ENCODE peak calls at places on chromosomes 13 and 19, in six cellular contexts. One of them, this sample, is unnamed.

GRCh38 chr19:44720945-44721344 is 22.0 kb downstream of the CEACAM16 start:
- DNase-seq in hippocampal formation: no peak
- DNase-seq in activated naive CD4-positive, alpha-beta T cell treated with anti-CD3 and anti-CD28 coated beads for 36 hours: no peak
- DNase-seq in LoVo: no peak
- DNase-seq in kidney tubule cell: no peak
- DNase-seq in RPMI8226: peak
- DNase-seq in this sample: no peak

GRCh38 chr13:34522818-34523217 is 419.3 kb upstream of the NBEA start:
- DNase-seq in kidney tubule cell: no peak
- DNase-seq in hippocampal formation: no peak
- DNase-seq in RPMI8226: no peak
- DNase-seq in LoVo: no peak
- DNase-seq in activated naive CD4-positive, alpha-beta T cell treated with anti-CD3 and anti-CD28 coated beads for 36 hours: no peak
- DNase-seq in this sample: no peak

GRCh38 chr19:39406656-39407393 is at the start of gene ZFP36:
- DNase-seq in activated naive CD4-positive, alpha-beta T cell treated with anti-CD3 and anti-CD28 coated beads for 36 hours: peak
- DNase-seq in RPMI8226: peak
- DNase-seq in kidney tubule cell: peak
- DNase-seq in hippocampal formation: peak
- DNase-seq in LoVo: peak
- DNase-seq in this sample: peak

GRCh38 chr13:30241537-30241936 is 65.8 kb downstream of the KATNAL1 start:
- DNase-seq in kidney tubule cell: no peak
- DNase-seq in activated naive CD4-positive, alpha-beta T cell treated with anti-CD3 and anti-CD28 coated beads for 36 hours: no peak
- DNase-seq in hippocampal formation: no peak
- DNase-seq in RPMI8226: no peak
- DNase-seq in LoVo: no peak
- DNase-seq in this sample: no peak

GRCh38 chr19:39293394-39293793 is 2.8 kb upstream of the IFNL1 start:
- DNase-seq in hippocampal formation: no peak
- DNase-seq in activated naive CD4-positive, alpha-beta T cell treated with anti-CD3 and anti-CD28 coated beads for 36 hours: no peak
- DNase-seq in LoVo: no peak
- DNase-seq in RPMI8226: no peak
- DNase-seq in kidney tubule cell: no peak
- DNase-seq in this sample: no peak

GRCh38 chr13:109682534-109683244 is 103.7 kb downstream of the IRS2 start:
- DNase-seq in LoVo: no peak
- DNase-seq in kidney tubule cell: no peak
- DNase-seq in RPMI8226: no peak
- DNase-seq in activated naive CD4-positive, alpha-beta T cell treated with anti-CD3 and anti-CD28 coated beads for 36 hours: no peak
- DNase-seq in hippocampal formation: no peak
- DNase-seq in this sample: no peak

GRCh38 chr19:35977446-35978222 is 17.4 kb upstream of the SDHAF1 start:
- DNase-seq in LoVo: no peak
- DNase-seq in activated naive CD4-positive, alpha-beta T cell treated with anti-CD3 and anti-CD28 coated beads for 36 hours: peak
- DNase-seq in RPMI8226: peak
- DNase-seq in hippocampal formation: no peak
- DNase-seq in kidney tubule cell: no peak
- DNase-seq in this sample: no peak

GRCh38 chr19:710767-711166 is 2.0 kb downstream of the PALM start:
- DNase-seq in kidney tubule cell: no peak
- DNase-seq in LoVo: no peak
- DNase-seq in activated naive CD4-positive, alpha-beta T cell treated with anti-CD3 and anti-CD28 coated beads for 36 hours: no peak
- DNase-seq in RPMI8226: no peak
- DNase-seq in hippocampal formation: no peak
- DNase-seq in this sample: no peak

GRCh38 chr19:41367848-41368301 is 3.9 kb upstream of the B9D2 start:
- DNase-seq in kidney tubule cell: peak
- DNase-seq in RPMI8226: no peak
- DNase-seq in hippocampal formation: no peak
- DNase-seq in LoVo: no peak
- DNase-seq in activated naive CD4-positive, alpha-beta T cell treated with anti-CD3 and anti-CD28 coated beads for 36 hours: no peak
- DNase-seq in this sample: no peak

GRCh38 chr13:28657784-28658538 is 969 bp upstream of the POMP start:
- DNase-seq in RPMI8226: peak
- DNase-seq in LoVo: peak
- DNase-seq in hippocampal formation: no peak
- DNase-seq in activated naive CD4-positive, alpha-beta T cell treated with anti-CD3 and anti-CD28 coated beads for 36 hours: no peak
- DNase-seq in kidney tubule cell: peak
- DNase-seq in this sample: no peak

GRCh38 chr19:3670796-3671679 is 29.2 kb downstream of the PIP5K1C start:
- DNase-seq in LoVo: no peak
- DNase-seq in RPMI8226: no peak
- DNase-seq in hippocampal formation: no peak
- DNase-seq in kidney tubule cell: no peak
- DNase-seq in activated naive CD4-positive, alpha-beta T cell treated with anti-CD3 and anti-CD28 coated beads for 36 hours: peak
- DNase-seq in this sample: no peak

GRCh38 chr19:2547721-2548120 is 71.8 kb downstream of the GADD45B start:
- DNase-seq in hippocampal formation: no peak
- DNase-seq in kidney tubule cell: no peak
- DNase-seq in RPMI8226: no peak
- DNase-seq in activated naive CD4-positive, alpha-beta T cell treated with anti-CD3 and anti-CD28 coated beads for 36 hours: no peak
- DNase-seq in LoVo: no peak
- DNase-seq in this sample: no peak

GRCh38 chr19:48004236-48004635 is 9.8 kb downstream of the ELSPBP1 start:
- DNase-seq in kidney tubule cell: no peak
- DNase-seq in LoVo: no peak
- DNase-seq in activated naive CD4-positive, alpha-beta T cell treated with anti-CD3 and anti-CD28 coated beads for 36 hours: no peak
- DNase-seq in RPMI8226: no peak
- DNase-seq in hippocampal formation: no peak
- DNase-seq in this sample: no peak

GRCh38 chr19:46016426-46017094 is 6.3 kb downstream of the PGLYRP1 start:
- DNase-seq in kidney tubule cell: peak
- DNase-seq in activated naive CD4-positive, alpha-beta T cell treated with anti-CD3 and anti-CD28 coated beads for 36 hours: peak
- DNase-seq in RPMI8226: peak
- DNase-seq in hippocampal formation: peak
- DNase-seq in LoVo: peak
- DNase-seq in this sample: peak

GRCh38 chr13:42600943-42601342 is 27.0 kb downstream of the TNFSF11 start:
- DNase-seq in kidney tubule cell: peak
- DNase-seq in activated naive CD4-positive, alpha-beta T cell treated with anti-CD3 and anti-CD28 coated beads for 36 hours: no peak
- DNase-seq in RPMI8226: no peak
- DNase-seq in LoVo: no peak
- DNase-seq in hippocampal formation: no peak
- DNase-seq in this sample: no peak

GRCh38 chr13:32309812-32310706 is 5.1 kb downstream of the ZAR1L start:
- DNase-seq in LoVo: peak
- DNase-seq in kidney tubule cell: peak
- DNase-seq in RPMI8226: peak
- DNase-seq in activated naive CD4-positive, alpha-beta T cell treated with anti-CD3 and anti-CD28 coated beads for 36 hours: peak
- DNase-seq in hippocampal formation: no peak
- DNase-seq in this sample: no peak

GRCh38 chr19:33226550-33227241 is 1.0 kb upstream of the SLC7A10 start:
- DNase-seq in activated naive CD4-positive, alpha-beta T cell treated with anti-CD3 and anti-CD28 coated beads for 36 hours: no peak
- DNase-seq in kidney tubule cell: no peak
- DNase-seq in LoVo: no peak
- DNase-seq in RPMI8226: no peak
- DNase-seq in hippocampal formation: no peak
- DNase-seq in this sample: no peak

GRCh38 chr13:106534844-106535551 is 464 bp downstream of the EFNB2 start:
- DNase-seq in kidney tubule cell: peak
- DNase-seq in RPMI8226: peak
- DNase-seq in hippocampal formation: no peak
- DNase-seq in LoVo: no peak
- DNase-seq in activated naive CD4-positive, alpha-beta T cell treated with anti-CD3 and anti-CD28 coated beads for 36 hours: peak
- DNase-seq in this sample: no peak

GRCh38 chr13:109275390-109275789 is 511.0 kb downstream of the IRS2 start:
- DNase-seq in kidney tubule cell: no peak
- DNase-seq in RPMI8226: no peak
- DNase-seq in LoVo: no peak
- DNase-seq in hippocampal formation: no peak
- DNase-seq in activated naive CD4-positive, alpha-beta T cell treated with anti-CD3 and anti-CD28 coated beads for 36 hours: no peak
- DNase-seq in this sample: no peak

GRCh38 chr19:17865364-17866311 is 5.9 kb downstream of the RPL18A start:
- DNase-seq in LoVo: peak
- DNase-seq in activated naive CD4-positive, alpha-beta T cell treated with anti-CD3 and anti-CD28 coated beads for 36 hours: no peak
- DNase-seq in kidney tubule cell: peak
- DNase-seq in hippocampal formation: no peak
- DNase-seq in RPMI8226: peak
- DNase-seq in this sample: no peak

GRCh38 chr13:22648325-22648758 is 532.4 kb upstream of the SGCG start:
- DNase-seq in hippocampal formation: no peak
- DNase-seq in LoVo: no peak
- DNase-seq in kidney tubule cell: peak
- DNase-seq in RPMI8226: no peak
- DNase-seq in activated naive CD4-positive, alpha-beta T cell treated with anti-CD3 and anti-CD28 coated beads for 36 hours: no peak
- DNase-seq in this sample: no peak

GRCh38 chr13:111393221-111393790 is 72.9 kb downstream of the TEX29 start:
- DNase-seq in hippocampal formation: no peak
- DNase-seq in kidney tubule cell: no peak
- DNase-seq in RPMI8226: no peak
- DNase-seq in activated naive CD4-positive, alpha-beta T cell treated with anti-CD3 and anti-CD28 coated beads for 36 hours: no peak
- DNase-seq in LoVo: no peak
- DNase-seq in this sample: no peak

GRCh38 chr19:2166741-2167738 is 3.3 kb downstream of the DOT1L start:
- DNase-seq in RPMI8226: no peak
- DNase-seq in hippocampal formation: peak
- DNase-seq in kidney tubule cell: peak
- DNase-seq in LoVo: peak
- DNase-seq in activated naive CD4-positive, alpha-beta T cell treated with anti-CD3 and anti-CD28 coated beads for 36 hours: no peak
- DNase-seq in this sample: no peak

GRCh38 chr13:47463726-47464125 is 537.3 kb downstream of the SUCLA2 start:
- DNase-seq in LoVo: no peak
- DNase-seq in RPMI8226: no peak
- DNase-seq in kidney tubule cell: peak
- DNase-seq in hippocampal formation: no peak
- DNase-seq in activated naive CD4-positive, alpha-beta T cell treated with anti-CD3 and anti-CD28 coated beads for 36 hours: no peak
- DNase-seq in this sample: no peak

GRCh38 chr19:6767357-6768235 is at the start of gene SH2D3A:
- DNase-seq in hippocampal formation: peak
- DNase-seq in kidney tubule cell: peak
- DNase-seq in activated naive CD4-positive, alpha-beta T cell treated with anti-CD3 and anti-CD28 coated beads for 36 hours: peak
- DNase-seq in RPMI8226: peak
- DNase-seq in LoVo: peak
- DNase-seq in this sample: no peak

GRCh38 chr13:25252229-25252628 is 35.1 kb downstream of the MTMR6 start:
- DNase-seq in activated naive CD4-positive, alpha-beta T cell treated with anti-CD3 and anti-CD28 coated beads for 36 hours: no peak
- DNase-seq in kidney tubule cell: no peak
- DNase-seq in hippocampal formation: no peak
- DNase-seq in RPMI8226: no peak
- DNase-seq in LoVo: no peak
- DNase-seq in this sample: no peak

GRCh38 chr13:26503826-26504594 is 53.5 kb upstream of the WASF3 start:
- DNase-seq in hippocampal formation: no peak
- DNase-seq in RPMI8226: no peak
- DNase-seq in LoVo: no peak
- DNase-seq in activated naive CD4-positive, alpha-beta T cell treated with anti-CD3 and anti-CD28 coated beads for 36 hours: peak
- DNase-seq in kidney tubule cell: no peak
- DNase-seq in this sample: no peak

GRCh38 chr13:73922728-73923393 is 211.3 kb downstream of the KLF12 start:
- DNase-seq in LoVo: no peak
- DNase-seq in activated naive CD4-positive, alpha-beta T cell treated with anti-CD3 and anti-CD28 coated beads for 36 hours: no peak
- DNase-seq in kidney tubule cell: peak
- DNase-seq in RPMI8226: no peak
- DNase-seq in hippocampal formation: no peak
- DNase-seq in this sample: no peak

GRCh38 chr19:19468424-19469050 is 46.8 kb downstream of the TSSK6 start:
- DNase-seq in activated naive CD4-positive, alpha-beta T cell treated with anti-CD3 and anti-CD28 coated beads for 36 hours: no peak
- DNase-seq in hippocampal formation: no peak
- DNase-seq in kidney tubule cell: no peak
- DNase-seq in LoVo: no peak
- DNase-seq in RPMI8226: no peak
- DNase-seq in this sample: no peak

This sample was measured in occipital lobe.